ENCODE peak calls at places on chromosomes 6 and 20, in nine cellular contexts. W, U, N, I, V, F, S, R and H are unnamed samples.

GRCh38 chr6:139855741-139856206 is 481.3 kb upstream of the CITED2 start:
- DNase-seq in R (no peak), I (peak), S (no peak), F (no peak), W (peak), U (peak), N (no peak), V (no peak), H (peak)

GRCh38 chr6:87421576-87421975 is 13.8 kb downstream of the CFAP206 start:
- DNase-seq in U (no peak), V (no peak), F (no peak), I (no peak), N (no peak), W (no peak), R (no peak), S (no peak), H (no peak)

GRCh38 chr6:36962874-36963273 is 8.3 kb downstream of the PI16 start:
- DNase-seq in I (peak), V (no peak), F (peak), W (no peak), R (peak), U (peak), N (peak), S (peak), H (no peak)

GRCh38 chr20:34315236-34315635 is 12.1 kb upstream of the AHCY start:
- DNase-seq in W (no peak), I (no peak), U (no peak), F (no peak), R (no peak), V (no peak), S (no peak), N (no peak), H (no peak)

GRCh38 chr20:17570347-17571152 is 675 bp downstream of the DSTN start:
- DNase-seq in N (peak), R (no peak), V (peak), W (peak), F (peak), S (no peak), I (peak), U (peak), H (peak)

GRCh38 chr6:144064831-144065668 is 30.3 kb downstream of the SF3B5 start:
- DNase-seq in W (peak), U (no peak), V (no peak), I (no peak), N (no peak), S (no peak), F (no peak), R (peak), H (peak)

GRCh38 chr20:37220796-37221195 is 40.8 kb downstream of the GHRH start:
- DNase-seq in W (no peak), V (no peak), N (no peak), R (no peak), I (no peak), S (no peak), F (no peak), U (peak), H (no peak)

GRCh38 chr6:17179246-17180073 is 77.6 kb downstream of the STMND1 start:
- DNase-seq in U (peak), F (no peak), S (no peak), W (no peak), R (no peak), V (no peak), N (no peak), I (no peak), H (no peak)

GRCh38 chr6:130296854-130297253 is 69.0 kb upstream of the TMEM200A start:
- DNase-seq in W (no peak), U (no peak), N (no peak), F (no peak), R (no peak), V (no peak), S (no peak), I (no peak), H (no peak)

GRCh38 chr6:4327841-4328240 is 192.5 kb upstream of the ECI2 start:
- DNase-seq in U (no peak), W (no peak), F (no peak), S (no peak), I (no peak), V (no peak), R (no peak), N (no peak), H (no peak)

GRCh38 chr6:73704260-73704659 is 8.3 kb downstream of the CD109 start:
- DNase-seq in S (no peak), I (no peak), R (no peak), U (peak), N (no peak), V (no peak), W (no peak), F (no peak), H (no peak)

GRCh38 chr6:219641-220198 is 72.6 kb upstream of the DUSP22 start:
- DNase-seq in I (no peak), S (no peak), W (no peak), N (no peak), U (no peak), V (no peak), F (no peak), R (peak), H (no peak)

GRCh38 chr6:111430605-111431378 is 52.2 kb downstream of the REV3L start:
- DNase-seq in F (no peak), I (no peak), V (no peak), N (no peak), S (no peak), R (no peak), U (no peak), W (no peak), H (no peak)